ENCODE peak calls at places on chromosomes 3 and 15, in nine cellular contexts. K is bronchial epithelial cell, T is GM10248, S is cardiac muscle cell, H is type B pancreatic cell, X is osteocyte, Z is PC-3, Y is Peyer's patch, C is kidney epithelial cell. G is an unnamed sample.

GRCh38 chr15:31472636-31473383 is 146.2 kb downstream of the KLF13 start:
- DNase-seq in K (no peak), T (peak), S (no peak), H (no peak), X (peak), Z (no peak), Y (peak), C (no peak), G (no peak)

GRCh38 chr3:89155811-89156210 is 48.4 kb downstream of the EPHA3 start:
- DNase-seq in K (no peak), T (no peak), S (no peak), H (no peak), X (no peak), Z (no peak), Y (no peak), C (no peak), G (no peak)

GRCh38 chr3:51718547-51719412 is 11.9 kb downstream of the GRM2 start:
- DNase-seq in K (peak), T (peak), S (peak), H (peak), X (peak), Z (peak), Y (peak), C (no peak), G (peak)

GRCh38 chr3:154552338-154552737 is 122.3 kb upstream of the GPR149 start:
- DNase-seq in K (peak), T (no peak), S (no peak), H (no peak), X (no peak), Z (peak), Y (no peak), C (no peak), G (no peak)

GRCh38 chr15:44102675-44103254 is 92.3 kb downstream of the FRMD5 start:
- DNase-seq in K (peak), T (no peak), S (peak), H (no peak), X (no peak), Z (peak), Y (no peak), C (peak), G (no peak)

GRCh38 chr3:36124118-36124796 is 256.0 kb upstream of the STAC start:
- DNase-seq in K (peak), T (no peak), S (peak), H (no peak), X (no peak), Z (peak), Y (no peak), C (peak), G (no peak)

GRCh38 chr3:52820741-52821140 is 9.7 kb downstream of the ITIH4 start:
- DNase-seq in K (no peak), T (peak), S (peak), H (no peak), X (no peak), Z (peak), Y (no peak), C (no peak), G (no peak)

GRCh38 chr3:185250247-185250646 is 3.6 kb downstream of the EHHADH start:
- DNase-seq in K (no peak), T (no peak), S (no peak), H (no peak), X (no peak), Z (no peak), Y (no peak), C (peak), G (no peak)

GRCh38 chr3:57165637-57166036 is 484 bp upstream of the IL17RD start:
- DNase-seq in K (no peak), T (no peak), S (peak), H (no peak), X (no peak), Z (no peak), Y (no peak), C (no peak), G (no peak)

GRCh38 chr3:112086018-112086854 is at the start of gene C3orf52:
- DNase-seq in K (peak), T (peak), S (peak), H (peak), X (peak), Z (peak), Y (peak), C (no peak), G (peak)

GRCh38 chr3:6180171-6180570 is 680.7 kb upstream of the GRM7 start:
- DNase-seq in K (no peak), T (no peak), S (no peak), H (no peak), X (no peak), Z (peak), Y (no peak), C (no peak), G (no peak)

GRCh38 chr15:73794501-73795133 is 41.5 kb upstream of the INSYN1 start:
- DNase-seq in K (peak), T (no peak), S (no peak), H (no peak), X (no peak), Z (peak), Y (no peak), C (no peak), G (no peak)

GRCh38 chr3:31288641-31289100 is 244.1 kb upstream of the STT3B start:
- DNase-seq in K (peak), T (no peak), S (no peak), H (peak), X (no peak), Z (peak), Y (no peak), C (peak), G (no peak)

GRCh38 chr15:68183886-68184285 is 21.2 kb downstream of the CALML4 start:
- DNase-seq in K (peak), T (no peak), S (no peak), H (no peak), X (no peak), Z (no peak), Y (no peak), C (no peak), G (no peak)

GRCh38 chr15:40314723-40315276 is 7.1 kb upstream of the PLCB2 start:
- DNase-seq in K (peak), T (no peak), S (no peak), H (no peak), X (no peak), Z (peak), Y (no peak), C (no peak), G (no peak)

GRCh38 chr3:41700155-41700554 is 261.7 kb downstream of the ULK4 start:
- DNase-seq in K (no peak), T (no peak), S (no peak), H (no peak), X (no peak), Z (no peak), Y (no peak), C (no peak), G (no peak)

GRCh38 chr15:74339371-74339770 is 28.1 kb downstream of the CYP11A1 start:
- DNase-seq in K (no peak), T (no peak), S (no peak), H (no peak), X (no peak), Z (no peak), Y (no peak), C (no peak), G (no peak)

GRCh38 chr3:11570251-11570650 is 73.5 kb downstream of the VGLL4 start:
- DNase-seq in K (no peak), T (no peak), S (no peak), H (no peak), X (no peak), Z (no peak), Y (no peak), C (no peak), G (no peak)

GRCh38 chr15:33310481-33311311 is at the start of gene RYR3:
- DNase-seq in K (peak), T (no peak), S (peak), H (peak), X (no peak), Z (no peak), Y (no peak), C (no peak), G (no peak)

GRCh38 chr3:119259821-119260220 is 19.1 kb upstream of the B4GALT4 start:
- DNase-seq in K (no peak), T (no peak), S (no peak), H (no peak), X (no peak), Z (no peak), Y (no peak), C (no peak), G (no peak)

GRCh38 chr3:142929109-142929508 is 34.4 kb downstream of the PAQR9 start:
- DNase-seq in K (peak), T (peak), S (no peak), H (no peak), X (no peak), Z (peak), Y (no peak), C (no peak), G (no peak)

GRCh38 chr3:30346927-30347320 is 259.5 kb upstream of the TGFBR2 start:
- DNase-seq in K (no peak), T (no peak), S (no peak), H (no peak), X (no peak), Z (no peak), Y (no peak), C (no peak), G (no peak)

GRCh38 chr15:97968380-97968779 is 7.9 kb downstream of the ARRDC4 start:
- DNase-seq in K (no peak), T (no peak), S (no peak), H (no peak), X (no peak), Z (no peak), Y (no peak), C (no peak), G (no peak)

GRCh38 chr15:99213187-99213811 is 36.1 kb downstream of the TTC23 start:
- DNase-seq in K (peak), T (peak), S (peak), H (no peak), X (no peak), Z (peak), Y (peak), C (peak), G (no peak)

GRCh38 chr3:139561428-139561827 is 21.9 kb upstream of the RBP1 start:
- DNase-seq in K (no peak), T (no peak), S (no peak), H (no peak), X (no peak), Z (no peak), Y (no peak), C (no peak), G (no peak)

GRCh38 chr15:50116477-50116876 is 2.6 kb downstream of the ATP8B4 start:
- DNase-seq in K (peak), T (peak), S (peak), H (no peak), X (no peak), Z (peak), Y (no peak), C (no peak), G (no peak)

GRCh38 chr3:59388555-59389280 is 338.9 kb upstream of the CFAP20DC start:
- DNase-seq in K (peak), T (peak), S (no peak), H (no peak), X (no peak), Z (peak), Y (no peak), C (no peak), G (no peak)

GRCh38 chr3:177306252-177306651 is 109.0 kb upstream of the TBL1XR1 start:
- DNase-seq in K (peak), T (no peak), S (no peak), H (no peak), X (no peak), Z (peak), Y (no peak), C (no peak), G (no peak)

GRCh38 chr3:57281710-57282109 is 10.8 kb downstream of the ASB14 start:
- DNase-seq in K (peak), T (no peak), S (no peak), H (no peak), X (no peak), Z (peak), Y (no peak), C (no peak), G (no peak)

GRCh38 chr3:21654662-21655061 is 96.3 kb downstream of the ZNF385D start:
- DNase-seq in K (peak), T (no peak), S (no peak), H (no peak), X (no peak), Z (peak), Y (no peak), C (no peak), G (no peak)

GRCh38 chr15:85805392-85805791 is 10.7 kb upstream of the KLHL25 start:
- DNase-seq in K (no peak), T (no peak), S (no peak), H (no peak), X (no peak), Z (no peak), Y (no peak), C (no peak), G (no peak)

GRCh38 chr3:78204977-78205376 is 1165.1 kb downstream of the ROBO2 start:
- DNase-seq in K (peak), T (no peak), S (peak), H (no peak), X (no peak), Z (peak), Y (no peak), C (peak), G (no peak)
- TF ChIP-seq CTCF in K (no peak), T (no peak), S (no peak), H (peak), X (peak), Z (peak), Y (no peak), C (no peak), G (peak)

GRCh38 chr3:129938140-129938930 is 36.2 kb upstream of the TRH start:
- DNase-seq in K (no peak), T (no peak), S (no peak), H (no peak), X (no peak), Z (no peak), Y (no peak), C (no peak), G (no peak)
- TF ChIP-seq CTCF in K (no peak), T (no peak), S (no peak), H (peak), X (no peak), Z (peak), Y (no peak), C (peak), G (no peak)

DNA sequence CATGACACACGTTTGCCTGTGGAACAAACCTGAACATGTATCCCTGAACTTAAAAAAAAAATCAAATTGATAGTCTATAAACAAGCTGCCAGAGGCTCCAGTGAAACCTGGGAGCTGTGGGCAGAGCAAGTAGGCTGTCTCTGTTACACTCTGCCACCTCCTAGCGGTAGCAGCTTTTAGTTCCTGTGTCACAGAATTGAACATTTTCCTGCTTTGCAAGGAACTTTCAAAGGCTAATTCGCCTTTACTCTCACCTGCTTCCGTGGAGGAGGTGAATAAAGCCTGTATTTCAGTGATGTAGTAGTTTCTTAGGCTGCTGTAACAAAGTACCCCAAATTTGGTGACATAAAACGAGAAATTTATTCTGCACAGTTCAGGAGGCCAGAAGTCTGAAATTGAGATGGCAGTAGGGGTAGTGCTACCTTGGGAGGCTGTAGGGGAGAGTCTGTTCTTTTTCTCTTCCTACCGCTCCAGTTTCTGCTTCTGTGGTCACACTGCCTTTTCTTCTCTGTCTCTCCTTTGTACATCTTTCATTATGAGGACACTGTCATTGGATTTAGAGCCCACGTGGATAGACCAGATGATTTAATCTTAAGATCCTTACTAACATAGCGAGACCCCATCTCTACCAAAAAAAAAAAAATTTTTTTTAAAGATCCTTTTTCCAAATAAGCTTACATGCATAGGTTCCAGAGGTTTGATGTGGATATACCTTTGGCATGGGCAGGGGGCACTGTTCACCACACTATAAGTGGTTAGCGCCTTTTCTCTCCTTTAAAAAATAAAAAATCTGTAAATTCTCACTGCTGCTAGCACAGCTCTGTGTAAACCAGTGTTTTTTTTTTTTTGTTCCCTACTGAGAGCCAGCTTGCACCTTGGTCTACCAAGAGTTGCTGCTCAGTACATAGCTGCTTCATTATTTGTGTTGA is 25.3 kb downstream of the FBXO22 start:
- DNase-seq in K (peak), T (no peak), S (peak), H (no peak), X (no peak), Z (peak), Y (no peak), C (no peak), G (no peak)
- TF ChIP-seq CTCF in K (peak), T (peak), S (peak), H (peak), X (peak), Z (peak), Y (no peak), C (peak), G (peak)

GRCh38 chr3:157204431-157204830 is 44.5 kb upstream of the CCNL1 start:
- DNase-seq in K (peak), T (no peak), S (peak), H (no peak), X (no peak), Z (peak), Y (no peak), C (no peak), G (no peak)
- TF ChIP-seq CTCF in K (peak), T (peak), S (peak), H (peak), X (peak), Z (peak), Y (no peak), C (peak), G (peak)

GRCh38 chr15:90716976-90717821 is at the start of gene BLM:
- DNase-seq in K (peak), T (peak), S (peak), H (peak), X (peak), Z (peak), Y (peak), C (peak), G (peak)
- TF ChIP-seq CTCF in K (peak), T (no peak), S (peak), H (peak), X (peak), Z (no peak), Y (no peak), C (peak), G (peak)

GRCh38 chr3:178436773-178437172 is 99.5 kb upstream of the KCNMB2 start:
- DNase-seq in K (peak), T (peak), S (peak), H (no peak), X (no peak), Z (peak), Y (no peak), C (no peak), G (no peak)
- TF ChIP-seq CTCF in K (peak), T (peak), S (peak), H (peak), X (peak), Z (peak), Y (peak), C (peak), G (peak)

GRCh38 chr3:149406244-149406752 is 28.8 kb upstream of the TM4SF1 start:
- DNase-seq in K (no peak), T (no peak), S (no peak), H (no peak), X (no peak), Z (no peak), Y (no peak), C (no peak), G (no peak)
- TF ChIP-seq CTCF in K (no peak), T (no peak), S (no peak), H (no peak), X (no peak), Z (no peak), Y (no peak), C (no peak), G (no peak)

G was measured in chondrocyte.